ENCODE peak calls at places on chromosome 16, in ten cellular contexts. One of them, this sample, is unnamed.

GRCh38 chr16:10749680-10750035 is 6.0 kb downstream of the NUBP1 start:
- DNase-seq in hepatocyte: no peak
- DNase-seq in GM10248: no peak
- DNase-seq in NCI-H460: no peak
- DNase-seq in endothelial cell of umbilical vein: no peak
- DNase-seq in GM04503: no peak
- DNase-seq in anterior cingulate cortex: no peak
- DNase-seq in CD4-positive, alpha-beta T cell: no peak
- DNase-seq in NAMALWA: no peak
- DNase-seq in memory B cell: no peak
- DNase-seq in this sample: no peak

GRCh38 chr16:70749681-70750601 is 51.0 kb downstream of the VAC14 start:
- DNase-seq in hepatocyte: no peak
- DNase-seq in GM10248: no peak
- DNase-seq in NCI-H460: no peak
- DNase-seq in endothelial cell of umbilical vein: peak; percentile 6
- DNase-seq in GM04503: no peak
- DNase-seq in anterior cingulate cortex: peak; percentile 70
- DNase-seq in CD4-positive, alpha-beta T cell: no peak
- DNase-seq in NAMALWA: no peak
- DNase-seq in memory B cell: no peak
- DNase-seq in this sample: no peak

GRCh38 chr16:87000007-87000406 is 317.2 kb downstream of the C16orf95 start:
- DNase-seq in hepatocyte: peak; percentile 59
- DNase-seq in GM10248: no peak
- DNase-seq in NCI-H460: no peak
- DNase-seq in endothelial cell of umbilical vein: no peak
- DNase-seq in GM04503: no peak
- DNase-seq in anterior cingulate cortex: no peak
- DNase-seq in CD4-positive, alpha-beta T cell: no peak
- DNase-seq in NAMALWA: no peak
- DNase-seq in memory B cell: no peak
- DNase-seq in this sample: no peak

GRCh38 chr16:78506372-78507193 is 407.1 kb downstream of the WWOX start:
- DNase-seq in hepatocyte: peak; percentile 30
- DNase-seq in GM10248: no peak
- DNase-seq in NCI-H460: no peak
- DNase-seq in endothelial cell of umbilical vein: no peak
- DNase-seq in GM04503: no peak
- DNase-seq in anterior cingulate cortex: no peak
- DNase-seq in CD4-positive, alpha-beta T cell: no peak
- DNase-seq in NAMALWA: no peak
- DNase-seq in memory B cell: no peak
- DNase-seq in this sample: no peak

GRCh38 chr16:3959148-3959547 is 78.6 kb upstream of the CREBBP start:
- DNase-seq in hepatocyte: no peak
- DNase-seq in GM10248: no peak
- DNase-seq in NCI-H460: no peak
- DNase-seq in endothelial cell of umbilical vein: no peak
- DNase-seq in GM04503: no peak
- DNase-seq in anterior cingulate cortex: no peak
- DNase-seq in CD4-positive, alpha-beta T cell: no peak
- DNase-seq in NAMALWA: no peak
- DNase-seq in memory B cell: no peak
- DNase-seq in this sample: no peak

GRCh38 chr16:1469693-1470201 is 5.1 kb downstream of the CLCN7 start:
- DNase-seq in hepatocyte: no peak
- DNase-seq in GM10248: no peak
- DNase-seq in NCI-H460: no peak
- DNase-seq in endothelial cell of umbilical vein: no peak
- DNase-seq in GM04503: no peak
- DNase-seq in anterior cingulate cortex: no peak
- DNase-seq in CD4-positive, alpha-beta T cell: no peak
- DNase-seq in NAMALWA: peak; percentile 69
- DNase-seq in memory B cell: no peak
- DNase-seq in this sample: no peak

GRCh38 chr16:154223-155030 is 2.0 kb downstream of the HBZ start:
- DNase-seq in hepatocyte: no peak
- DNase-seq in GM10248: peak; percentile 77
- DNase-seq in NCI-H460: peak; percentile 20
- DNase-seq in endothelial cell of umbilical vein: peak; percentile 50
- DNase-seq in GM04503: no peak
- DNase-seq in anterior cingulate cortex: peak; percentile 15
- DNase-seq in CD4-positive, alpha-beta T cell: no peak
- DNase-seq in NAMALWA: no peak
- DNase-seq in memory B cell: no peak
- DNase-seq in this sample: no peak

GRCh38 chr16:88703486-88704309 is 2.5 kb downstream of the RNF166 start:
- DNase-seq in hepatocyte: no peak
- DNase-seq in GM10248: peak; percentile 50
- DNase-seq in NCI-H460: no peak
- DNase-seq in endothelial cell of umbilical vein: peak; percentile 59
- DNase-seq in GM04503: no peak
- DNase-seq in anterior cingulate cortex: no peak
- DNase-seq in CD4-positive, alpha-beta T cell: peak; percentile 25
- DNase-seq in NAMALWA: peak; percentile 38
- DNase-seq in memory B cell: peak; percentile 39
- DNase-seq in this sample: no peak

GRCh38 chr16:49855822-49856740 is at the start of gene ZNF423:
- DNase-seq in hepatocyte: peak; percentile 56
- DNase-seq in GM10248: no peak
- DNase-seq in NCI-H460: no peak
- DNase-seq in endothelial cell of umbilical vein: peak; percentile 18
- DNase-seq in GM04503: no peak
- DNase-seq in anterior cingulate cortex: no peak
- DNase-seq in CD4-positive, alpha-beta T cell: no peak
- DNase-seq in NAMALWA: no peak
- DNase-seq in memory B cell: no peak
- DNase-seq in this sample: peak; percentile 57

GRCh38 chr16:31471875-31472558 is at the start of gene TGFB1I1:
- DNase-seq in hepatocyte: peak; percentile 74
- DNase-seq in GM10248: peak; percentile 33
- DNase-seq in NCI-H460: no peak
- DNase-seq in endothelial cell of umbilical vein: peak; percentile 61
- DNase-seq in GM04503: no peak
- DNase-seq in anterior cingulate cortex: no peak
- DNase-seq in CD4-positive, alpha-beta T cell: no peak
- DNase-seq in NAMALWA: no peak
- DNase-seq in memory B cell: no peak
- DNase-seq in this sample: peak; percentile 60

GRCh38 chr16:86354641-86355040 is 155.7 kb upstream of the FOXF1 start:
- DNase-seq in hepatocyte: no peak
- DNase-seq in GM10248: no peak
- DNase-seq in NCI-H460: peak; percentile 16
- DNase-seq in endothelial cell of umbilical vein: no peak
- DNase-seq in GM04503: no peak
- DNase-seq in anterior cingulate cortex: no peak
- DNase-seq in CD4-positive, alpha-beta T cell: no peak
- DNase-seq in NAMALWA: no peak
- DNase-seq in memory B cell: no peak
- DNase-seq in this sample: no peak

GRCh38 chr16:77043076-77043475 is 147.9 kb upstream of the MON1B start:
- DNase-seq in hepatocyte: no peak
- DNase-seq in GM10248: no peak
- DNase-seq in NCI-H460: peak; percentile 31
- DNase-seq in endothelial cell of umbilical vein: no peak
- DNase-seq in GM04503: peak; percentile 0
- DNase-seq in anterior cingulate cortex: no peak
- DNase-seq in CD4-positive, alpha-beta T cell: no peak
- DNase-seq in NAMALWA: peak; percentile 74
- DNase-seq in memory B cell: no peak
- DNase-seq in this sample: no peak

GRCh38 chr16:72875291-72876036 is 172.5 kb downstream of the ZFHX3 start:
- DNase-seq in hepatocyte: peak; percentile 64
- DNase-seq in GM10248: no peak
- DNase-seq in NCI-H460: no peak
- DNase-seq in endothelial cell of umbilical vein: no peak
- DNase-seq in GM04503: no peak
- DNase-seq in anterior cingulate cortex: no peak
- DNase-seq in CD4-positive, alpha-beta T cell: no peak
- DNase-seq in NAMALWA: no peak
- DNase-seq in memory B cell: no peak
- DNase-seq in this sample: no peak

GRCh38 chr16:29756654-29757053 is 10.9 kb upstream of the C16orf54 start:
- DNase-seq in hepatocyte: peak; percentile 52
- DNase-seq in GM10248: no peak
- DNase-seq in NCI-H460: no peak
- DNase-seq in endothelial cell of umbilical vein: no peak
- DNase-seq in GM04503: no peak
- DNase-seq in anterior cingulate cortex: no peak
- DNase-seq in CD4-positive, alpha-beta T cell: no peak
- DNase-seq in NAMALWA: peak; percentile 23
- DNase-seq in memory B cell: no peak
- DNase-seq in this sample: no peak

GRCh38 chr16:71867934-71868333 is 16.0 kb downstream of the ZNF821 start:
- DNase-seq in hepatocyte: no peak
- DNase-seq in GM10248: no peak
- DNase-seq in NCI-H460: no peak
- DNase-seq in endothelial cell of umbilical vein: no peak
- DNase-seq in GM04503: no peak
- DNase-seq in anterior cingulate cortex: no peak
- DNase-seq in CD4-positive, alpha-beta T cell: no peak
- DNase-seq in NAMALWA: no peak
- DNase-seq in memory B cell: no peak
- DNase-seq in this sample: no peak

GRCh38 chr16:84482951-84483881 is 21.2 kb downstream of the MEAK7 start:
- DNase-seq in hepatocyte: no peak
- DNase-seq in GM10248: no peak
- DNase-seq in NCI-H460: no peak
- DNase-seq in endothelial cell of umbilical vein: no peak
- DNase-seq in GM04503: no peak
- DNase-seq in anterior cingulate cortex: no peak
- DNase-seq in CD4-positive, alpha-beta T cell: no peak
- DNase-seq in NAMALWA: no peak
- DNase-seq in memory B cell: no peak
- DNase-seq in this sample: peak; percentile 15

GRCh38 chr16:80150978-80151705 is 389.7 kb upstream of the DYNLRB2 start:
- DNase-seq in hepatocyte: no peak
- DNase-seq in GM10248: no peak
- DNase-seq in NCI-H460: no peak
- DNase-seq in endothelial cell of umbilical vein: no peak
- DNase-seq in GM04503: peak; percentile 69
- DNase-seq in anterior cingulate cortex: no peak
- DNase-seq in CD4-positive, alpha-beta T cell: no peak
- DNase-seq in NAMALWA: no peak
- DNase-seq in memory B cell: no peak
- DNase-seq in this sample: no peak

GRCh38 chr16:53055603-53056527 is 1.1 kb downstream of the CHD9 start:
- DNase-seq in hepatocyte: peak; percentile 66
- DNase-seq in GM10248: no peak
- DNase-seq in NCI-H460: no peak
- DNase-seq in endothelial cell of umbilical vein: peak; percentile 69
- DNase-seq in GM04503: no peak
- DNase-seq in anterior cingulate cortex: no peak
- DNase-seq in CD4-positive, alpha-beta T cell: no peak
- DNase-seq in NAMALWA: peak; percentile 52
- DNase-seq in memory B cell: no peak
- DNase-seq in this sample: peak; percentile 74

GRCh38 chr16:24538756-24539294 is 541 bp upstream of the RBBP6 start:
- DNase-seq in hepatocyte: no peak
- DNase-seq in GM10248: no peak
- DNase-seq in NCI-H460: no peak
- DNase-seq in endothelial cell of umbilical vein: no peak
- DNase-seq in GM04503: no peak
- DNase-seq in anterior cingulate cortex: peak; percentile 75
- DNase-seq in CD4-positive, alpha-beta T cell: no peak
- DNase-seq in NAMALWA: no peak
- DNase-seq in memory B cell: no peak
- DNase-seq in this sample: no peak

GRCh38 chr16:86985656-86986030 is 331.5 kb downstream of the C16orf95 start:
- DNase-seq in hepatocyte: no peak
- DNase-seq in GM10248: no peak
- DNase-seq in NCI-H460: no peak
- DNase-seq in endothelial cell of umbilical vein: no peak
- DNase-seq in GM04503: no peak
- DNase-seq in anterior cingulate cortex: no peak
- DNase-seq in CD4-positive, alpha-beta T cell: no peak
- DNase-seq in NAMALWA: no peak
- DNase-seq in memory B cell: no peak
- DNase-seq in this sample: no peak

GRCh38 chr16:11401161-11402050 is 56.1 kb downstream of the RMI2 start:
- DNase-seq in hepatocyte: no peak
- DNase-seq in GM10248: no peak
- DNase-seq in NCI-H460: no peak
- DNase-seq in endothelial cell of umbilical vein: no peak
- DNase-seq in GM04503: no peak
- DNase-seq in anterior cingulate cortex: no peak
- DNase-seq in CD4-positive, alpha-beta T cell: no peak
- DNase-seq in NAMALWA: no peak
- DNase-seq in memory B cell: no peak
- DNase-seq in this sample: no peak

GRCh38 chr16:81279375-81279774 is 35.4 kb upstream of the GAN start:
- DNase-seq in hepatocyte: no peak
- DNase-seq in GM10248: no peak
- DNase-seq in NCI-H460: no peak
- DNase-seq in endothelial cell of umbilical vein: peak; percentile 76
- DNase-seq in GM04503: no peak
- DNase-seq in anterior cingulate cortex: no peak
- DNase-seq in CD4-positive, alpha-beta T cell: no peak
- DNase-seq in NAMALWA: no peak
- DNase-seq in memory B cell: no peak
- DNase-seq in this sample: no peak

GRCh38 chr16:84582958-84583516 is 34.8 kb downstream of the COTL1 start:
- DNase-seq in hepatocyte: no peak
- DNase-seq in GM10248: no peak
- DNase-seq in NCI-H460: no peak
- DNase-seq in endothelial cell of umbilical vein: no peak
- DNase-seq in GM04503: no peak
- DNase-seq in anterior cingulate cortex: no peak
- DNase-seq in CD4-positive, alpha-beta T cell: no peak
- DNase-seq in NAMALWA: no peak
- DNase-seq in memory B cell: no peak
- DNase-seq in this sample: no peak

GRCh38 chr16:50269769-50270509 is 3.6 kb downstream of the ADCY7 start:
- DNase-seq in hepatocyte: no peak
- DNase-seq in GM10248: no peak
- DNase-seq in NCI-H460: no peak
- DNase-seq in endothelial cell of umbilical vein: no peak
- DNase-seq in GM04503: no peak
- DNase-seq in anterior cingulate cortex: no peak
- DNase-seq in CD4-positive, alpha-beta T cell: no peak
- DNase-seq in NAMALWA: no peak
- DNase-seq in memory B cell: no peak
- DNase-seq in this sample: no peak

GRCh38 chr16:1105888-1106620 is 10.0 kb upstream of the C1QTNF8 start:
- DNase-seq in hepatocyte: peak; percentile 91
- DNase-seq in GM10248: peak; percentile 68
- DNase-seq in NCI-H460: peak; percentile 71
- DNase-seq in endothelial cell of umbilical vein: peak; percentile 57
- DNase-seq in GM04503: no peak
- DNase-seq in anterior cingulate cortex: peak; percentile 56
- DNase-seq in CD4-positive, alpha-beta T cell: peak; percentile 22
- DNase-seq in NAMALWA: peak; percentile 60
- DNase-seq in memory B cell: no peak
- DNase-seq in this sample: peak; percentile 58

GRCh38 chr16:49468611-49469322 is 95.2 kb downstream of the C16orf78 start:
- DNase-seq in hepatocyte: no peak
- DNase-seq in GM10248: no peak
- DNase-seq in NCI-H460: no peak
- DNase-seq in endothelial cell of umbilical vein: no peak
- DNase-seq in GM04503: no peak
- DNase-seq in anterior cingulate cortex: no peak
- DNase-seq in CD4-positive, alpha-beta T cell: no peak
- DNase-seq in NAMALWA: peak; percentile 12
- DNase-seq in memory B cell: no peak
- DNase-seq in this sample: peak; percentile 8

GRCh38 chr16:12193688-12194087 is 217.2 kb downstream of the SNX29 start:
- DNase-seq in hepatocyte: no peak
- DNase-seq in GM10248: no peak
- DNase-seq in NCI-H460: no peak
- DNase-seq in endothelial cell of umbilical vein: no peak
- DNase-seq in GM04503: no peak
- DNase-seq in anterior cingulate cortex: no peak
- DNase-seq in CD4-positive, alpha-beta T cell: no peak
- DNase-seq in NAMALWA: no peak
- DNase-seq in memory B cell: no peak
- DNase-seq in this sample: no peak

GRCh38 chr16:31870809-31871208 is 2.8 kb upstream of the ZNF267 start:
- DNase-seq in hepatocyte: no peak
- DNase-seq in GM10248: no peak
- DNase-seq in NCI-H460: no peak
- DNase-seq in endothelial cell of umbilical vein: no peak
- DNase-seq in GM04503: no peak
- DNase-seq in anterior cingulate cortex: no peak
- DNase-seq in CD4-positive, alpha-beta T cell: no peak
- DNase-seq in NAMALWA: no peak
- DNase-seq in memory B cell: no peak
- DNase-seq in this sample: no peak